ENCODE peak calls at places on chromosomes 13 and 19, in eight cellular contexts. J is CD8-positive, alpha-beta T cell; D is neuronal stem cell; V is activated naive CD4-positive, alpha-beta T cell treated with anti-CD3 and anti-CD28 coated beads, Interleukin-2, amount 10 ng/mL, durations not matched to agents 7 days and 5 days; X is stimulated activated CD4-positive, alpha-beta T cell treated with anti-CD3 and anti-CD28 coated beads, Interleukin-1b, Interleukin-23, amount 100 ng/mL, for 24 hours; H is mesendoderm; S is stimulated activated CD8-positive, alpha-beta memory T cell treated with anti-CD3 and anti-CD28 coated beads, Interleukin-7, amount 100 ng/mL, for 24 hours; G is putamen. O is an unnamed sample.

GRCh38 chr19:44111910-44112463 is 1.2 kb upstream of the ZNF225 start:
- DNase-seq in X (no peak), J (no peak), H (peak), G (peak), S (no peak), V (no peak), D (peak), O (no peak)

GRCh38 chr19:51696606-51697005 is 3.5 kb downstream of the SPACA6 start:
- DNase-seq in V (no peak), D (no peak), H (no peak), S (no peak), G (no peak), X (no peak), J (no peak), O (no peak)

GRCh38 chr19:55348317-55349034 is 6.0 kb downstream of the COX6B2 start:
- DNase-seq in H (peak), S (no peak), D (no peak), V (no peak), X (no peak), J (no peak), G (no peak), O (no peak)

GRCh38 chr13:107867701-107868661 is 347.4 kb downstream of the LIG4 start:
- DNase-seq in S (no peak), H (peak), X (no peak), V (no peak), D (peak), J (no peak), G (peak), O (no peak)

GRCh38 chr13:26475176-26476110 is 82.0 kb upstream of the WASF3 start:
- DNase-seq in V (no peak), S (no peak), X (no peak), J (no peak), D (no peak), G (no peak), H (no peak), O (no peak)

GRCh38 chr13:41065098-41065497 is 3.8 kb downstream of the WBP4 start:
- DNase-seq in H (no peak), S (no peak), D (no peak), J (no peak), X (no peak), G (no peak), V (no peak), O (no peak)

GRCh38 chr13:94860981-94861407 is 148.6 kb upstream of the SOX21 start:
- DNase-seq in G (peak), H (no peak), J (no peak), D (no peak), S (no peak), X (no peak), V (no peak), O (peak)

GRCh38 chr13:64074989-64075474 is 2659.4 kb upstream of the PCDH20 start:
- DNase-seq in V (no peak), J (no peak), X (no peak), S (no peak), G (no peak), H (no peak), D (no peak), O (no peak)

GRCh38 chr19:53662209-53662608 is 30.4 kb downstream of the DPRX start:
- DNase-seq in V (no peak), X (no peak), H (no peak), D (no peak), G (no peak), J (no peak), S (no peak), O (no peak)

GRCh38 chr19:13980340-13980739 is 25.8 kb downstream of the RFX1 start:
- DNase-seq in J (no peak), V (no peak), S (no peak), D (no peak), X (no peak), H (no peak), G (no peak), O (no peak)

GRCh38 chr13:98324105-98324504 is 147.0 kb upstream of the RNF113B start:
- DNase-seq in J (no peak), X (no peak), V (no peak), D (no peak), S (no peak), G (no peak), H (no peak), O (no peak)

GRCh38 chr19:33400856-33401682 is 27.6 kb downstream of the CEBPG start:
- DNase-seq in H (no peak), D (no peak), X (no peak), G (no peak), J (no peak), S (no peak), V (no peak), O (no peak)

GRCh38 chr19:6234527-6234926 is 45.2 kb downstream of the MLLT1 start:
- DNase-seq in J (no peak), D (no peak), X (no peak), V (no peak), H (no peak), G (no peak), S (no peak), O (no peak)

GRCh38 chr19:54100560-54100959 is at the start of gene OSCAR:
- DNase-seq in V (no peak), S (no peak), H (no peak), X (no peak), D (no peak), G (no peak), J (no peak), O (no peak)

GRCh38 chr19:49065905-49066512 is 1.4 kb upstream of the NTF4 start:
- DNase-seq in H (peak), D (no peak), S (no peak), J (no peak), X (no peak), G (no peak), V (no peak), O (no peak)

GRCh38 chr13:19586904-19587634 is 25.7 kb upstream of the TPTE2 start:
- DNase-seq in X (peak), J (peak), V (peak), S (peak), H (peak), D (no peak), G (no peak), O (peak)

GRCh38 chr19:13884726-13885591 is 8.0 kb downstream of the NANOS3 start:
- DNase-seq in V (no peak), H (no peak), D (no peak), S (no peak), G (no peak), J (no peak), X (no peak), O (no peak)

GRCh38 chr13:44280461-44280860 is 93.2 kb upstream of the SERP2 start:
- DNase-seq in H (no peak), D (no peak), J (no peak), G (no peak), V (no peak), X (no peak), S (no peak), O (no peak)

GRCh38 chr13:110376120-110376519 is 69.0 kb downstream of the COL4A2 start:
- DNase-seq in H (no peak), S (no peak), V (no peak), J (no peak), X (no peak), D (no peak), G (no peak), O (no peak)

GRCh38 chr13:80712026-80712425 is 371.1 kb upstream of the SPRY2 start:
- DNase-seq in G (no peak), H (no peak), J (no peak), V (no peak), X (no peak), S (no peak), D (no peak), O (no peak)

GRCh38 chr13:95896302-95896701 is 156.9 kb downstream of the UGGT2 start:
- DNase-seq in G (no peak), X (no peak), D (no peak), H (no peak), S (no peak), V (no peak), J (no peak), O (no peak)

GRCh38 chr19:18408053-18408476 is 10.6 kb upstream of the LRRC25 start:
- DNase-seq in X (no peak), D (no peak), G (no peak), S (no peak), V (peak), J (no peak), H (peak), O (no peak)

GRCh38 chr13:72696590-72696989 is 30.8 kb downstream of the MZT1 start:
- DNase-seq in J (no peak), X (no peak), S (no peak), G (no peak), D (no peak), H (no peak), V (no peak), O (no peak)

GRCh38 chr13:45989607-45990006 is 62.9 kb downstream of the ZC3H13 start:
- DNase-seq in V (no peak), G (no peak), J (no peak), X (no peak), S (no peak), H (no peak), D (no peak), O (no peak)

GRCh38 chr19:49528211-49528771 is 488 bp downstream of the RCN3 start:
- DNase-seq in J (no peak), V (no peak), H (peak), G (no peak), X (no peak), D (no peak), S (no peak), O (no peak)

GRCh38 chr19:3480383-3481091 is at the start of gene SMIM24:
- DNase-seq in J (no peak), D (no peak), X (no peak), H (no peak), S (no peak), G (no peak), V (no peak), O (no peak)

GRCh38 chr13:106882222-106882621 is 314.3 kb upstream of the ARGLU1 start:
- DNase-seq in G (no peak), S (no peak), J (no peak), X (no peak), D (peak), V (no peak), H (peak), O (no peak)

GRCh38 chr19:44930088-44930487 is 11.9 kb upstream of the APOC4 start:
- DNase-seq in H (no peak), J (no peak), S (no peak), X (no peak), D (no peak), G (no peak), V (no peak), O (no peak)

GRCh38 chr13:75455962-75456361 is 26.0 kb downstream of the TBC1D4 start:
- DNase-seq in D (no peak), V (no peak), H (no peak), J (no peak), S (no peak), X (no peak), G (no peak), O (no peak)

GRCh38 chr13:21225082-21225481 is 48.6 kb downstream of the MRPL57 start:
- DNase-seq in H (no peak), X (no peak), V (no peak), J (no peak), G (no peak), S (no peak), D (no peak), O (no peak)

GRCh38 chr19:49712397-49712859 is 21.5 kb downstream of the CPT1C start:
- DNase-seq in J (no peak), S (no peak), D (no peak), X (no peak), G (no peak), H (peak), V (no peak), O (peak)

GRCh38 chr13:100389617-100390016 is 199.0 kb downstream of the GGACT start:
- DNase-seq in V (no peak), X (no peak), J (no peak), H (no peak), G (no peak), D (no peak), S (no peak), O (peak)

GRCh38 chr19:16957151-16957662 is 68.4 kb downstream of the F2RL3 start:
- DNase-seq in S (no peak), J (no peak), H (no peak), V (no peak), G (no peak), D (no peak), X (no peak), O (no peak)

GRCh38 chr19:18701250-18701608 is 17.7 kb downstream of the CRTC1 start:
- DNase-seq in J (no peak), D (no peak), G (no peak), X (no peak), V (no peak), H (no peak), S (no peak), O (no peak)

GRCh38 chr13:23414682-23415081 is 18.8 kb downstream of the SACS start:
- DNase-seq in G (no peak), J (no peak), D (no peak), H (no peak), S (no peak), V (no peak), X (no peak), O (no peak)

GRCh38 chr19:35896643-35897040 is 3.7 kb downstream of the NFKBID start:
- DNase-seq in D (no peak), H (no peak), J (no peak), X (no peak), G (no peak), S (no peak), V (no peak), O (no peak)

GRCh38 chr19:40802300-40803169 is 3.5 kb downstream of the EGLN2 start:
- DNase-seq in D (no peak), H (no peak), X (no peak), J (no peak), V (no peak), S (no peak), G (no peak), O (no peak)

O was measured in Jurkat, Clone E6-1.